ENCODE peak calls at places on chromosomes 7 and 10, in nine cellular contexts. T is body of pancreas, K is brain microvascular endothelial cell, Q is lower lobe of right lung, R is lung, W is adrenal gland, B is aorta, G is colonic mucosa, A is PC-3. C is an unnamed sample. For H3K27me3, the result is how much of the 10 kb centered on the place peaks cover.

GRCh38 chr7:11706666-11707605 is 125.1 kb downstream of the THSD7A start:
- DNase-seq in Q (no peak), K (no peak), A (peak), B (no peak), R (peak), T (peak), G (peak), W (no peak), C (no peak)

GRCh38 chr10:6239213-6239991 is 36.7 kb downstream of the PFKFB3 start:
- DNase-seq in K (peak), T (no peak), R (peak), G (no peak), W (peak), B (no peak), A (peak), Q (no peak), C (no peak)

GRCh38 chr10:88820990-88821389 is 18.5 kb downstream of the LIPM start:
- DNase-seq in B (no peak), A (peak), W (no peak), K (no peak), T (no peak), G (no peak), R (no peak), Q (no peak), C (no peak)

GRCh38 chr10:60937784-60938654 is 6.0 kb downstream of the RHOBTB1 start:
- DNase-seq in K (peak), W (no peak), G (no peak), Q (no peak), T (peak), A (peak), B (no peak), R (no peak), C (no peak)

GRCh38 chr7:7044806-7045205 is 137.5 kb upstream of the C1GALT1 start:
- DNase-seq in A (no peak), G (no peak), Q (no peak), R (no peak), T (no peak), B (no peak), W (no peak), K (no peak), C (no peak)

GRCh38 chr7:158740013-158740656 is 35.5 kb upstream of the NCAPG2 start:
- DNase-seq in K (peak), B (peak), G (no peak), Q (no peak), R (peak), W (no peak), A (peak), T (no peak), C (no peak)

GRCh38 chr7:11228515-11228914 is 254.8 kb downstream of the PHF14 start:
- DNase-seq in W (peak), A (peak), G (peak), K (peak), Q (peak), T (peak), B (no peak), R (peak), C (peak)

GRCh38 chr10:118621304-118621942 is 26.0 kb upstream of the PRLHR start:
- DNase-seq in A (peak), G (no peak), W (no peak), K (no peak), Q (no peak), T (no peak), R (no peak), B (no peak), C (no peak)

GRCh38 chr10:44990302-44990655 is 10.4 kb upstream of the ZNF22 start:
- DNase-seq in A (no peak), G (no peak), B (no peak), Q (no peak), R (peak), K (no peak), T (peak), W (peak), C (peak)

GRCh38 chr7:158588085-158588877 is 658 bp upstream of the PTPRN2 start:
- DNase-seq in G (no peak), Q (no peak), T (peak), R (no peak), W (peak), A (no peak), K (no peak), B (no peak), C (no peak)

GRCh38 chr7:150425670-150426069 is 24.8 kb upstream of the GIMAP8 start:
- DNase-seq in Q (no peak), G (no peak), K (no peak), W (no peak), B (no peak), A (no peak), R (no peak), T (no peak), C (no peak)

GRCh38 chr10:122257041-122257440 is 14.1 kb upstream of the BTBD16 start:
- DNase-seq in W (no peak), Q (no peak), G (no peak), R (no peak), A (no peak), K (no peak), B (no peak), T (no peak), C (no peak)

GRCh38 chr7:70583965-70584883 is 547.7 kb upstream of the GALNT17 start:
- DNase-seq in Q (no peak), B (no peak), K (no peak), R (no peak), A (no peak), T (no peak), W (no peak), G (no peak), C (peak)

GRCh38 chr7:131007439-131008330 is 273.7 kb upstream of the KLF14 start:
- DNase-seq in B (peak), Q (peak), G (peak), T (peak), W (no peak), A (peak), R (peak), K (peak), C (peak)

GRCh38 chr10:61024801-61025201 is 80.8 kb upstream of the RHOBTB1 start:
- DNase-seq in A (peak), Q (no peak), T (peak), G (no peak), W (no peak), B (no peak), K (peak), R (no peak), C (no peak)

GRCh38 chr7:95658676-95659075 is 62.4 kb upstream of the PDK4 start:
- DNase-seq in B (no peak), R (no peak), W (no peak), A (no peak), Q (no peak), K (no peak), G (peak), T (no peak), C (peak)

GRCh38 chr7:25714013-25714412 is 438.0 kb upstream of the NFE2L3 start:
- DNase-seq in B (no peak), T (no peak), G (no peak), A (no peak), Q (no peak), R (no peak), W (no peak), K (no peak), C (no peak)

GRCh38 chr7:92621026-92621540 is 30.9 kb upstream of the FAM133B start:
- DNase-seq in Q (no peak), R (peak), K (peak), G (peak), T (peak), W (peak), A (peak), B (peak), C (peak)

GRCh38 chr7:92135100-92135429 is 788 bp upstream of the CYP51A1 start:
- DNase-seq in R (peak), B (no peak), G (peak), T (peak), Q (no peak), K (peak), W (peak), A (peak), C (peak)

GRCh38 chr10:130812381-130813148 is 499.0 kb downstream of the TCERG1L start:
- DNase-seq in W (no peak), R (no peak), Q (no peak), A (no peak), B (no peak), T (no peak), K (no peak), G (no peak), C (no peak)

GRCh38 chr10:73759512-73760115 is 15.4 kb downstream of the SEC24C start:
- DNase-seq in W (no peak), A (peak), G (no peak), B (no peak), K (no peak), Q (peak), R (peak), T (peak), C (no peak)

GRCh38 chr7:90655566-90655965 is 59.4 kb downstream of the CDK14 start:
- DNase-seq in R (no peak), Q (no peak), A (peak), B (no peak), K (peak), T (no peak), W (no peak), G (no peak), C (no peak)

GRCh38 chr10:109676703-109677102 is 246.6 kb downstream of the XPNPEP1 start:
- DNase-seq in T (no peak), G (no peak), K (no peak), B (no peak), W (no peak), R (no peak), Q (no peak), A (peak), C (no peak)

GRCh38 chr10:74293686-74294365 is 142.8 kb downstream of the ADK start:
- DNase-seq in Q (no peak), T (peak), G (no peak), B (no peak), K (peak), R (no peak), W (no peak), A (peak), C (no peak)

GRCh38 chr10:93468532-93469213 is 13.5 kb downstream of the MYOF start:
- DNase-seq in T (no peak), Q (no peak), W (no peak), R (no peak), G (no peak), A (peak), K (peak), B (peak), C (no peak)

GRCh38 chr10:16392661-16393060 is 44.1 kb upstream of the PTER start:
- DNase-seq in T (no peak), G (no peak), Q (no peak), A (no peak), B (no peak), R (no peak), K (no peak), W (no peak), C (no peak)

GRCh38 chr10:128927389-128927788 is 539.7 kb upstream of the MGMT start:
- DNase-seq in R (no peak), B (no peak), A (no peak), G (no peak), K (no peak), T (peak), W (no peak), Q (no peak), C (no peak)

GRCh38 chr7:70266186-70266585 is 667.9 kb downstream of the AUTS2 start:
- DNase-seq in T (no peak), Q (no peak), K (no peak), G (no peak), R (no peak), W (no peak), B (no peak), A (no peak), C (no peak)

GRCh38 chr7:20440472-20441105 is 109.9 kb downstream of the ITGB8 start:
- DNase-seq in A (peak), B (peak), Q (no peak), T (peak), G (peak), K (peak), R (no peak), W (no peak), C (peak)

GRCh38 chr7:455110-455928 is 64.3 kb downstream of the PDGFA start:
- DNase-seq in R (no peak), T (peak), W (peak), A (no peak), B (peak), Q (peak), G (no peak), K (no peak), C (peak)

GRCh38 chr10:133089461-133089800 is 1.7 kb downstream of the ADGRA1 start:
- DNase-seq in Q (no peak), W (no peak), B (no peak), K (no peak), R (no peak), A (no peak), G (no peak), T (no peak), C (no peak)
- H3K27me3 ChIP-seq in Q (half or more), W (half or more), B (under half), K (under half), R (under half), A (half or more), G (under half), T (under half), C (under half)

GRCh38 chr7:75711076-75711475 is 27.7 kb downstream of the HIP1 start:
- DNase-seq in A (no peak), R (no peak), W (no peak), Q (no peak), G (no peak), K (no peak), T (no peak), B (no peak), C (no peak)
- H3K27ac ChIP-seq in A (peak), R (peak), W (no peak), Q (peak), G (no peak), K (no peak), T (no peak), B (peak), C (peak)

DNA sequence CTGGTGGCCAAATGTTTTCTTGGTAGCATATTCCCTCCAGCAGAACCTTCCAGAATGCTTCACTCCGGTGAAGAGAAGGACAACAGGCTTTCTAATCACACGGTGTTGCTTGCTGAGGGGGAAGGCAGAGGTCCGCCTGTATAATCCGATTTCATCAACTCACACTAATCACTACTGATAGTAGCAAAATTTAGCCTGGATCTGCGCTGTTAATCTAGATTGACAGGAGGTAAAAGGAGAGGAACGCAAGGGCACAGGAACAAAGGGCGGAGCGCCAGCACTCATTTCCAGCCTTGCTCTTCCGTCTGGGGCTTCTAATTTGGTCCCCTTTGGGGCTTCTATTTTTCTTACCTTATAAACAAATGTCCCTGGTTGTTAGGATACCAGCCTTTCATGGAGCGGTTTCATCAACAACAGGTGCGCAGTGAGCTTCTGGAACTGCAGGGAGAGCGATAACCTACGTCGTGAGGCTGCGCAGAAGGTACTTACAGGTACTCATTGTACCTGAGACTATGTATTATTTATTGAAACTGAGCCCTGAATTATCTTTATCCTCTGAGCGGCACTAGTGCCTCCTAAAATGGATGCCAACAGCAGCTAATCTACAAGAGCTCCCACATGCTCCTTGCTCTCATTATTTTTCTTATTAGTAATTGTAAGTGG is 150.6 kb downstream of the CACNB2 start:
- DNase-seq in W (no peak), A (no peak), T (peak), K (no peak), G (no peak), Q (no peak), B (no peak), R (no peak), C (no peak)
- H3K27me3 ChIP-seq in W (under half), A (under half), T (under half), K (under half), G (under half), Q (under half), B (under half), R (under half), C (under half)

DNA sequence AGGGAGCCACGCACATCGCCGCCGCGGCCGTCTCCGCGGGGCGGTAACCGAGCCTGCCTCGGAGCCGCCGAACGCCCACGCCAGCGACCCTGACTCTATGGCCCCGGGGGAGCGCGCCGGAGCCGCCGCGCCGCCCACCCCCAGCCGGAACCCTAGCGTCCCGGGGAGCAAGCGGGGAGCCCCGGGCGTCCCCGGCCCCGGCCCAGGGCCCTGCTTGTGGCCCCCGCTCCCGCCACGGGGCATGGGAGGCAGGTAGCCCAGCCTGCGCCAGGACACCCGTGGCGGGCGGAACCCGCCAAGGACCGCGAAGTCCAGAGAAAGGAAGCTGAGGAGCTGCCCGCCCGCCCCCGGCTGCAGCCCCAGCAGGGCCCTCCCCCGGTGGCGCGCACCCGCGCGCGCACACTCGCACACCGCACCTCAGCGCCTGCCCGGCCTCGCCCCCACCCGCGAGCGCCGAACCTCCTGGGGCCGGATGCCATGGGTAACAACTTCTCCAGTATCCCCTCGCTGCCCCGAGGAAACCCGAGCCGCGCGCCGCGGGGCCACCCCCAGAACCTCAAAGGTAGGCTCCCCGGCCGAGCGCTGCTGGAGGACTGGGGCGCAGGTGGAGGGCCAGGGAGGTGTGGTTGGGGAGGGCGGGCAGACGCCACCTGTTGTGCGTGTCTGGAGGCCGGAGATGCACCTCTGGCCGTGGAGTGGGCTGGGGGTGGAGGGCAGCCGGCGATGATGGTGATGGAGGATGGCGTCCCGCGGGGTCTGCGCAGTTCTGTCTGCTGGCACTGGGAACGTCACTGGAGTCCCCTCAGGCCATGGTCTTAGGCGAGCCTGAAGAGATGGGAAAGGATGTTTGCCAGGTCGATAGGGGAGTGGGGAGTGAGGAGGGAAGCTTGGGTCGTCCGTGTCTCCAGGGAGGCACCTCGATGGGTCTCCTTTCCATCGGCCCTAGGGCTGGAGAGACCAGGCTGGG is 689 bp downstream of the NEURL1 start:
- DNase-seq in A (no peak), Q (no peak), B (no peak), G (no peak), T (peak), R (no peak), K (no peak), W (peak), C (peak)
- H3K27ac ChIP-seq in A (no peak), Q (no peak), B (no peak), G (no peak), T (peak), R (no peak), K (no peak), W (no peak), C (no peak)

GRCh38 chr10:90293629-90294028 is 564.2 kb downstream of the HTR7 start:
- DNase-seq in A (no peak), K (no peak), W (no peak), T (no peak), R (no peak), B (no peak), Q (no peak), G (no peak), C (no peak)
- H3K27me3 ChIP-seq in A (under half), K (under half), W (under half), T (under half), R (under half), B (under half), Q (under half), G (under half), C (under half)

C was measured in testis.